ENCODE peak calls at places on chromosomes 1 and 21, in five cellular contexts. H is dorsolateral prefrontal cortex, K is foreskin keratinocyte, P is ascending aorta, X is PC-3. A is an unnamed sample.

GRCh38 chr21:38384246-38384576 is 114.1 kb downstream of the ERG start:
- DNase-seq in H (no peak), K (no peak), P (no peak), X (no peak), A (no peak)

GRCh38 chr1:156777573-156777972 is 10.2 kb downstream of the PRCC start:
- DNase-seq in H (no peak), K (no peak), P (no peak), X (no peak), A (no peak)

GRCh38 chr1:228020686-228021525 is 14.1 kb downstream of the WNT3A start:
- DNase-seq in H (no peak), K (no peak), P (peak), X (no peak), A (no peak)

GRCh38 chr1:96808186-96808585 is 86.6 kb downstream of the PTBP2 start:
- DNase-seq in H (no peak), K (no peak), P (no peak), X (no peak), A (no peak)

GRCh38 chr1:156652131-156652991 is 10.4 kb downstream of the BCAN start:
- DNase-seq in H (no peak), K (no peak), P (no peak), X (peak), A (no peak)

GRCh38 chr1:205541161-205541886 is 36.9 kb downstream of the CDK18 start:
- DNase-seq in H (no peak), K (no peak), P (peak), X (no peak), A (no peak)

GRCh38 chr1:209743145-209743482 is 12.7 kb upstream of the TRAF3IP3 start:
- DNase-seq in H (no peak), K (no peak), P (peak), X (peak), A (peak)

GRCh38 chr1:22861764-22862440 is 110.8 kb downstream of the LACTBL1 start:
- DNase-seq in H (no peak), K (peak), P (no peak), X (peak), A (peak)

GRCh38 chr1:210407207-210407886 is 78.6 kb downstream of the HHAT start:
- DNase-seq in H (peak), K (peak), P (peak), X (peak), A (peak)

GRCh38 chr1:153639280-153639679 is 5.4 kb downstream of the CHTOP start:
- DNase-seq in H (no peak), K (no peak), P (no peak), X (no peak), A (no peak)

GRCh38 chr1:227733751-227734545 is 1.2 kb downstream of the JMJD4 start:
- DNase-seq in H (no peak), K (no peak), P (peak), X (peak), A (no peak)

GRCh38 chr1:23601104-23601967 is 42.0 kb upstream of the ID3 start:
- DNase-seq in H (no peak), K (no peak), P (no peak), X (no peak), A (no peak)

DNA sequence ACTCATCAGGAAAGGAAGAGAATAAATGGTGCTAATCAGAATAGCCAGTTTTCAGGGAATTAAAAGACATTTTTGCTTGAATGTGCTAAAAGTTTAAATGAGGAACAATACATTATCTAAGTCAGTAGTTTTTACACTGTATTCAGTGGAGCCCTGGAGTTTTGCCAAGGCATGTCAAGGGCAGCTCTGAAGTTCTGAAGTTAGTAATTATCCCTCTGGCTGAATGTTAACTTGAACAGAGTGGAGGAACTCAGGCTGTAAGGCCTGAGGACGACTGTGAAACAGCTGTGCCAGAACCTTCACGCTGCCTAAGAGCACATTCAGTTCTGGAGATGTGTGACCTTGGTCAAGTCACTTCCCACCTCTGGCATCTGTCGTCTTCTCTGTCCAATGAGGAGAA is 68.1 kb downstream of the EDEM3 start:
- DNase-seq in H (no peak), K (no peak), P (no peak), X (no peak), A (no peak)
- H3K27ac ChIP-seq in H (no peak), K (no peak), P (no peak), X (no peak), A (no peak)

GRCh38 chr1:226111865-226112395 is 49.4 kb downstream of the H3-3A start:
- DNase-seq in H (no peak), K (no peak), P (no peak), X (no peak), A (no peak)
- H3K27ac ChIP-seq in H (peak), K (no peak), P (peak), X (no peak), A (no peak)

DNA sequence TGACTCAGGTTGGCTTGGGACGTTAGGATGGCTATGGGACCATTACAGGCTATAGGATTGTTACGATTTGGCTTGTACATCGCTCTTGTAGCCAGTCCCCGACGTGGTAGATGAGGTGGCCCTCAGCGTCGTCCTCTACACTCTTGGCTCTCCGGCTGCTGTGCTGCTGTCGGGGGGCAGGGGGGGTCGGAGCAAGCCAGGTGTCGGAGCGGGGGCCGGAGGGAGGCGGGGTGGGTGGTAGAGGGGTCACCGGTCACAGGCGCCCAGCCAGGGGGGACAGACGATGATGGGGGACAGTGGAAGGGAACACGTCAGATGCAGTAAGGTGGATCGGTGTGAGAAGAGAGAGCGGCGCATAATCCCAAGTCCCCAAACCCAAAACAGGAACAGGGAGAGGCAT is 4.7 kb downstream of the CLK2 start:
- DNase-seq in H (no peak), K (no peak), P (no peak), X (no peak), A (no peak)
- H3K27ac ChIP-seq in H (no peak), K (no peak), P (no peak), X (no peak), A (no peak)

GRCh38 chr21:16389622-16390021 is 659.8 kb downstream of the USP25 start:
- DNase-seq in H (no peak), K (no peak), P (no peak), X (no peak), A (no peak)

DNA sequence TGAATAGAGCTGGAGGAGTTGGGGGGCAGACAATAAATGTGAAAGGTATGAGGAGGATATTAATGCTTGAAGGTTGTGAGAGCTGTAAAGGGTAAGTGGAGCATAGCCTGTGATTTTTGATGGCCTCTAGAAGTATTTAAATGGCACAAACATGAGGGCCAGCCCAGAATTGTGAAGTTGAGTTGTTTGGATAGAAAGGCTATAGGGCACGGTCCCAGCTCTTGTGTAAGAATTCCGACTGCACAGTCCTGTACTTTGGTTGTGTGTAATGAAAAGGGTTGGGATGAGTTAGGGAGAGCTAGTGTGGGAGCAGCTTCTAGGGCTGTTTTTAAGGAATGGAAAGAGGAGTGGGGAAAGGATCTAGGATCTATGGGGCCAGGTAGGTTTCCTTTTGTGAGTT is 665.5 kb downstream of the USP25 start:
- DNase-seq in H (no peak), K (no peak), P (no peak), X (no peak), A (no peak)
- H3K27ac ChIP-seq in H (no peak), K (no peak), P (no peak), X (no peak), A (no peak)

DNA sequence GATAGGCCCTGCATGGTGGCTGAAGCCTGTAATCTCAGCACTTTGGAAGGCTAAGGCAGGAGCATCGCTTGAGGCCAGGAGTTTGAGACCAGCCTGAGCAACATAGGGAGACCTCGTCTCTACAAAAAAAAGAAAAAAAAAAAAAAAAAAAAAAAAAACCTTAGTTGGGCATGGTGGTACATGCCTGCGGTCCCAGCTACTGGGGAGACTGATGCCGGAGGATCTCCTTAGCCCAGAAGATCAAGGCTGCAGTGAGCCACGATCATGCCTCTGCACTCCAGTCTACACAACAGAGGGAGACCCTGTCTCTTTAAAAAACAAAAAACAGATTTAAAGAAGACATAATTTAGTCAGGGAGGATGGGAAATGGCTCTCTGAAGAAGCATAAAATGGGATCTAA is 3.8 kb downstream of the LIN9 start:
- DNase-seq in H (no peak), K (no peak), P (no peak), X (no peak), A (no peak)
- H3K27ac ChIP-seq in H (no peak), K (no peak), P (no peak), X (no peak), A (no peak)

GRCh38 chr1:233295775-233296322 is 324 bp upstream of the PCNX2 start:
- DNase-seq in H (no peak), K (no peak), P (no peak), X (no peak), A (no peak)
- H3K27ac ChIP-seq in H (peak), K (no peak), P (peak), X (no peak), A (no peak)